ENCODE peak calls at places on chromosomes 5 and 9, in four cellular contexts. One of them, this sample, is unnamed.
A peak's percentile ranks its signal among the peaks of the same experiment; 100 is the strongest.

GRCh38 chr5:11596657-11597071 is 307.6 kb downstream of the CTNND2 start:
- DNase-seq in ovary: no peak
- DNase-seq in CD8-positive, alpha-beta T cell: no peak
- DNase-seq in bronchial epithelial cell: no peak
- DNase-seq in this sample: no peak

GRCh38 chr5:157290981-157291711 is 25.2 kb downstream of the CYFIP2 start:
- DNase-seq in ovary: no peak
- DNase-seq in CD8-positive, alpha-beta T cell: no peak
- DNase-seq in bronchial epithelial cell: no peak
- DNase-seq in this sample: peak; percentile 51

GRCh38 chr9:133514475-133515239 is 10.1 kb downstream of the MYMK start:
- DNase-seq in ovary: peak; percentile 74
- DNase-seq in CD8-positive, alpha-beta T cell: no peak
- DNase-seq in bronchial epithelial cell: no peak
- DNase-seq in this sample: no peak

GRCh38 chr5:121251954-121252353 is 599.7 kb upstream of the FTMT start:
- DNase-seq in ovary: no peak
- DNase-seq in CD8-positive, alpha-beta T cell: no peak
- DNase-seq in bronchial epithelial cell: peak; percentile 94
- DNase-seq in this sample: no peak

GRCh38 chr5:57383093-57383861 is 99.3 kb downstream of the ACTBL2 start:
- DNase-seq in ovary: no peak
- DNase-seq in CD8-positive, alpha-beta T cell: no peak
- DNase-seq in bronchial epithelial cell: peak; percentile 91
- DNase-seq in this sample: no peak

GRCh38 chr9:82456621-82457020 is 468.0 kb downstream of the SPATA31D1 start:
- DNase-seq in ovary: no peak
- DNase-seq in CD8-positive, alpha-beta T cell: no peak
- DNase-seq in bronchial epithelial cell: peak; percentile 71
- DNase-seq in this sample: no peak

GRCh38 chr5:116454417-116454927 is 120.2 kb downstream of the SEMA6A start:
- DNase-seq in ovary: no peak
- DNase-seq in CD8-positive, alpha-beta T cell: no peak
- DNase-seq in bronchial epithelial cell: no peak
- DNase-seq in this sample: peak; percentile 64

GRCh38 chr9:89533396-89534187 is 35.7 kb upstream of the SEMA4D start:
- DNase-seq in ovary: no peak
- DNase-seq in CD8-positive, alpha-beta T cell: no peak
- DNase-seq in bronchial epithelial cell: no peak
- DNase-seq in this sample: no peak

GRCh38 chr5:147520450-147520849 is 10.6 kb upstream of the DPYSL3 start:
- DNase-seq in ovary: no peak
- DNase-seq in CD8-positive, alpha-beta T cell: no peak
- DNase-seq in bronchial epithelial cell: no peak
- DNase-seq in this sample: no peak

GRCh38 chr5:92081958-92082712 is 699.0 kb upstream of the ARRDC3 start:
- DNase-seq in ovary: no peak
- DNase-seq in CD8-positive, alpha-beta T cell: no peak
- DNase-seq in bronchial epithelial cell: no peak
- DNase-seq in this sample: no peak

GRCh38 chr5:104184264-104184663 is 621.7 kb upstream of the NUDT12 start:
- DNase-seq in ovary: no peak
- DNase-seq in CD8-positive, alpha-beta T cell: no peak
- DNase-seq in bronchial epithelial cell: peak; percentile 19
- DNase-seq in this sample: no peak

GRCh38 chr5:36495638-36496010 is 110.8 kb upstream of the SLC1A3 start:
- DNase-seq in ovary: no peak
- DNase-seq in CD8-positive, alpha-beta T cell: no peak
- DNase-seq in bronchial epithelial cell: no peak
- DNase-seq in this sample: no peak

GRCh38 chr9:130219661-130220081 is 45.9 kb upstream of the HMCN2 start:
- DNase-seq in ovary: no peak
- DNase-seq in CD8-positive, alpha-beta T cell: no peak
- DNase-seq in bronchial epithelial cell: no peak
- DNase-seq in this sample: no peak

GRCh38 chr5:88761269-88761880 is 121.6 kb downstream of the MEF2C start:
- DNase-seq in ovary: no peak
- DNase-seq in CD8-positive, alpha-beta T cell: no peak
- DNase-seq in bronchial epithelial cell: peak; percentile 21
- DNase-seq in this sample: no peak

GRCh38 chr9:20640331-20641187 is 18.3 kb upstream of the MLLT3 start:
- DNase-seq in ovary: peak; percentile 15
- DNase-seq in CD8-positive, alpha-beta T cell: peak; percentile 84
- DNase-seq in bronchial epithelial cell: peak; percentile 79
- DNase-seq in this sample: peak; percentile 40

DNA sequence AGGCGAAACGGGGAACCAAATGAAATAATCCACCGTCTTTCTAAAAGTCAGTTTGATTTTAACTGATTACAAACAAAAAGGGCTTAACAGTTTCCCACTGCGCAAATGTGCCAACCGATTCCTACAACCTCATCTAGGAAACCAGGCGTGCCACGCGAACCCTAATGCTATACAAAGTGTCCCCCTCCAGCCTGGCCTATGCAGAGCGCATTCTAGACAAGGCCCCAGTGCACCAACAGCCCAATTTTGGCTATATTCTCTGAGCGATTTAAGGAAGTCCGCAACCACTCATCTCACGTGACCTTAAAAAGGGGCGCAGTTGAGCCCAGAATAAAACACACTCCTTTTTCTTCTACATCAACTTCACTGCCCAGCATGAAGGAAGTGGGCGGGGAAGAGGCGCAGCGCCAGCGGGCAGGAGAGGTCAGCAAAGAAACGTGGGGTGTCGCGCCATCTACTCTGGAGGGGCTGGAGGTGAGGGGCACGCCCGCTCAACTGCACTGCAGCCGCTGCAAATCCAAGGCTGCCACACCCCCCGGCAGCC is 779 bp downstream of the FAM13B start:
- DNase-seq in ovary: no peak
- DNase-seq in CD8-positive, alpha-beta T cell: no peak
- DNase-seq in bronchial epithelial cell: peak; percentile 44
- DNase-seq in this sample: peak; percentile 63
- TF ChIP-seq CTCF in ovary: no peak
- TF ChIP-seq CTCF in CD8-positive, alpha-beta T cell: no peak
- TF ChIP-seq CTCF in bronchial epithelial cell: no peak
- TF ChIP-seq CTCF in this sample: no peak

GRCh38 chr9:19255821-19256220 is 25.3 kb downstream of the DENND4C start:
- DNase-seq in ovary: no peak
- DNase-seq in CD8-positive, alpha-beta T cell: no peak
- DNase-seq in bronchial epithelial cell: no peak
- DNase-seq in this sample: no peak
- TF ChIP-seq CTCF in ovary: no peak
- TF ChIP-seq CTCF in CD8-positive, alpha-beta T cell: no peak
- TF ChIP-seq CTCF in bronchial epithelial cell: no peak
- TF ChIP-seq CTCF in this sample: no peak

GRCh38 chr9:71285191-71285656 is 163.8 kb upstream of the TRPM3 start:
- DNase-seq in ovary: no peak
- DNase-seq in CD8-positive, alpha-beta T cell: no peak
- DNase-seq in bronchial epithelial cell: peak; percentile 67
- DNase-seq in this sample: peak; percentile 28
- TF ChIP-seq CTCF in ovary: peak; percentile 52
- TF ChIP-seq CTCF in CD8-positive, alpha-beta T cell: peak; percentile 88
- TF ChIP-seq CTCF in bronchial epithelial cell: peak; percentile 78
- TF ChIP-seq CTCF in this sample: peak; percentile 92

DNA sequence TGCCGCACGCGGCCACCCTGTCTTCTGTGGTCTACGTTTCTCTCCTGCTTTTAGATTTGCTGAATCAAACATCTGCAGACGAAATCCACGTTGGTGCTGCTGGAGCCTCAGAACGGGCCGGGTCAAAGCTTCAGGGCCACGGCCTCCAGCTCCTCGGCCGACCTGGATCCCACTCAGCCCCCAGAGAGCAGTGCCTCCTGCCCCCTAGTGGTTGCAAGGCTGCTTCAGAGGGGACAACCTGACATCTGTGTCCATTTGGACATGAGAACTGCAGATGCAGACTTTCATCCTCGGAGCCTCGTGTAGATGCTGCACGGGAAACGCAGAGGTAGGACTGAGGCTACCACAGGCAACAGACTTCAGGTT is 23.0 kb upstream of the SLC6A3 start:
- DNase-seq in ovary: no peak
- DNase-seq in CD8-positive, alpha-beta T cell: no peak
- DNase-seq in bronchial epithelial cell: no peak
- DNase-seq in this sample: no peak
- TF ChIP-seq CTCF in ovary: no peak
- TF ChIP-seq CTCF in CD8-positive, alpha-beta T cell: peak; percentile 19
- TF ChIP-seq CTCF in bronchial epithelial cell: peak; percentile 25
- TF ChIP-seq CTCF in this sample: peak; percentile 31

DNA sequence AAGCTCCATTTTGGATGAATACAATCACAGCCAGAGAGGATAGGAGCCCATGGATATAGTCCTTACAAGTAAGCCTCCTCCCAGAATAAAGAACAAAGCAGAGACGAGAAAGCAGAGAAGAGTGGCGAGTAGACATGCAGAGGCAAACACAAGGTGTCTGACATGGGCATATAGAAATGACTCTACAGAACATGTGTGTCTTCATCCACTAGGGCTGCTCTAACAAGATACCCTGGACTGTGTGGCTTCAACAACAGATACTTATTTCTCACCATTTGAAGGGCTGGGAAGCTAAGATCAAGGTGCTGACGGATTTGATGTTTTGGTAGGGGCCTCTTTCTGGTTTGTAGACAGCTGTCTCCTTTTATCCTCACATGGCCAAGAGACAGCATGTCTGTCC is 32.3 kb upstream of the FER start:
- DNase-seq in ovary: no peak
- DNase-seq in CD8-positive, alpha-beta T cell: no peak
- DNase-seq in bronchial epithelial cell: no peak
- DNase-seq in this sample: no peak
- TF ChIP-seq CTCF in ovary: no peak
- TF ChIP-seq CTCF in CD8-positive, alpha-beta T cell: no peak
- TF ChIP-seq CTCF in bronchial epithelial cell: no peak
- TF ChIP-seq CTCF in this sample: no peak

GRCh38 chr5:150398432-150399157 is 14.1 kb downstream of the CD74 start:
- DNase-seq in ovary: no peak
- DNase-seq in CD8-positive, alpha-beta T cell: no peak
- DNase-seq in bronchial epithelial cell: no peak
- DNase-seq in this sample: peak; percentile 82
- TF ChIP-seq CTCF in ovary: no peak
- TF ChIP-seq CTCF in CD8-positive, alpha-beta T cell: peak; percentile 31
- TF ChIP-seq CTCF in bronchial epithelial cell: peak; percentile 21
- TF ChIP-seq CTCF in this sample: peak; percentile 75

This sample was measured in GM10248.